ENCODE peak calls at places on chromosomes 16 and 17, in six cellular contexts. H, F, Y, G, U and W are unnamed samples. For H3K4me1, the result is how much of the 10 kb centered on the place peaks cover.

GRCh38 chr16:86012221-86012620 is 113.3 kb downstream of the IRF8 start:
- DNase-seq in Y (no peak), F (no peak), U (no peak), G (no peak), H (no peak), W (no peak)

GRCh38 chr16:66020061-66020460 is 346.4 kb upstream of the CDH5 start:
- DNase-seq in F (no peak), G (no peak), H (no peak), Y (no peak), U (no peak), W (no peak)

GRCh38 chr17:66960623-66961022 is 3.9 kb upstream of the CACNG4 start:
- DNase-seq in F (no peak), U (no peak), Y (no peak), H (no peak), G (no peak), W (no peak)

GRCh38 chr17:19531780-19532501 is 1.7 kb upstream of the SLC47A1 start:
- DNase-seq in Y (no peak), H (no peak), F (no peak), U (no peak), G (no peak), W (no peak)

GRCh38 chr17:64095144-64095882 is 34.6 kb downstream of the ERN1 start:
- DNase-seq in F (no peak), H (no peak), Y (no peak), U (no peak), G (no peak), W (no peak)

GRCh38 chr17:60134396-60135159 is 15.2 kb upstream of the CA4 start:
- DNase-seq in F (no peak), Y (no peak), H (peak), U (peak), G (no peak), W (peak)

GRCh38 chr16:56931253-56931768 is 631 bp upstream of the HERPUD1 start:
- DNase-seq in U (no peak), G (no peak), Y (no peak), F (no peak), H (peak), W (no peak)

GRCh38 chr17:13560935-13561334 is 40.8 kb downstream of the HS3ST3A1 start:
- DNase-seq in Y (no peak), F (no peak), H (no peak), U (no peak), G (no peak), W (no peak)

GRCh38 chr17:81322271-81323082 is 27.4 kb upstream of the SLC38A10 start:
- DNase-seq in H (no peak), Y (no peak), F (peak), U (no peak), G (no peak), W (no peak)

GRCh38 chr16:85785927-85786326 is 13.4 kb downstream of the EMC8 start:
- DNase-seq in U (no peak), G (no peak), F (no peak), H (no peak), Y (no peak), W (no peak)

GRCh38 chr16:4231886-4232285 is 10.0 kb downstream of the SRL start:
- DNase-seq in G (no peak), H (no peak), U (no peak), F (no peak), Y (no peak), W (no peak)

GRCh38 chr17:64398330-64398729 is 7.7 kb upstream of the PECAM1 start:
- DNase-seq in Y (no peak), H (no peak), G (no peak), U (no peak), F (peak), W (peak)

GRCh38 chr16:51326131-51326856 is 175.2 kb upstream of the SALL1 start:
- DNase-seq in U (no peak), G (no peak), Y (no peak), F (no peak), H (no peak), W (no peak)

GRCh38 chr17:41918392-41919164 is at the start of gene ACLY:
- DNase-seq in F (peak), U (peak), H (peak), Y (peak), G (peak), W (peak)

GRCh38 chr16:89823087-89823823 is 5.0 kb upstream of the SPIRE2 start:
- DNase-seq in H (no peak), Y (no peak), U (no peak), G (no peak), F (no peak), W (no peak)

GRCh38 chr17:28001149-28001548 is 41.3 kb upstream of the NLK start:
- DNase-seq in U (no peak), Y (no peak), F (no peak), H (no peak), G (no peak), W (no peak)

GRCh38 chr16:79419148-79419547 is 181.4 kb downstream of the MAF start:
- DNase-seq in U (no peak), H (no peak), F (no peak), G (no peak), Y (no peak), W (no peak)
- H3K27ac ChIP-seq in U (no peak), H (no peak), F (no peak), G (no peak), Y (no peak), W (no peak)

GRCh38 chr17:44769647-44770084 is 10.9 kb downstream of the ADAM11 start:
- DNase-seq in F (no peak), G (no peak), Y (no peak), U (no peak), H (no peak), W (no peak)

GRCh38 chr17:44768505-44769142 is 9.8 kb downstream of the ADAM11 start:
- DNase-seq in G (no peak), U (no peak), Y (no peak), H (no peak), F (no peak), W (no peak)

GRCh38 chr17:44772308-44773024 is 13.7 kb downstream of the ADAM11 start:
- DNase-seq in G (no peak), F (no peak), Y (no peak), H (no peak), U (no peak), W (no peak)

GRCh38 chr17:44769230-44769629 is 10.4 kb downstream of the ADAM11 start:
- DNase-seq in U (no peak), H (no peak), Y (no peak), G (no peak), F (no peak), W (no peak)

DNA sequence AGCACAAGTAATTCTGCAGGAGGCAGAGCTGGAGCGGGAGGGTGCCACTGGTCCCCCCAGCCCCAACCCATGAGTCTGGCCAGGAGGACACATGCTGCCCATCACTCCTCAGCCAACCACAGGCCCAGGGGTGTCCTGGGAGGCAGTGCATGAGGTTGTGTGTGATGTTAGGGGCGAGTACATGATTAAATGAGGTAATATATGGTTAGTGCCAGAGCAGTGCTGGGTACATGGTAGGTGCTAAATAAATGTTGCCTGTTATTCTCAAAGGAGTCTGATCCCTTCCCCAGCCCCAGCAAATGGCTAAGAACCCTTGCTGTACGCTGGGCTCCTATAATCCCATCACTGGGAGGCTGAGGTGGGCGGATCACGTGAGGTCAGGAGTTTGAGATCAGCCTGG is 11.7 kb downstream of the ADAM11 start:
- DNase-seq in H (no peak), F (no peak), G (no peak), Y (no peak), U (no peak), W (no peak)
- H3K4me1 ChIP-seq in H (under half), F (under half), G (under half), Y (under half), U (under half), W (under half)

GRCh38 chr17:40364906-40365305 is 369 bp upstream of the GJD3 start:
- DNase-seq in G (no peak), F (no peak), U (peak), H (no peak), Y (no peak), W (no peak)
- H3K4me3 ChIP-seq in G (no peak), F (no peak), U (no peak), H (no peak), Y (no peak), W (no peak)

GRCh38 chr16:15874745-15875314 is 13.6 kb downstream of the CEP20 start:
- DNase-seq in F (peak), H (peak), U (no peak), Y (peak), G (no peak), W (peak)
- H3K27ac ChIP-seq in F (no peak), H (no peak), U (peak), Y (peak), G (peak), W (no peak)

GRCh38 chr17:40115101-40115436 is 6.7 kb upstream of the MSL1 start:
- DNase-seq in U (no peak), F (no peak), G (no peak), Y (no peak), H (no peak), W (no peak)

GRCh38 chr17:40112718-40113109 is 9.1 kb upstream of the MSL1 start:
- DNase-seq in U (no peak), Y (no peak), F (no peak), G (no peak), H (peak), W (no peak)

GRCh38 chr17:40112191-40112590 is 9.6 kb upstream of the MSL1 start:
- DNase-seq in F (no peak), Y (no peak), G (no peak), H (no peak), U (no peak), W (no peak)

GRCh38 chr17:40113110-40113960 is 8.4 kb upstream of the MSL1 start:
- DNase-seq in G (peak), F (peak), H (peak), U (peak), Y (peak), W (peak)

GRCh38 chr17:40113961-40114272 is 7.9 kb upstream of the MSL1 start:
- DNase-seq in F (no peak), H (no peak), U (no peak), G (no peak), Y (no peak), W (no peak)
- H3K4me1 ChIP-seq in F (under half), H (half or more), U (under half), G (half or more), Y (under half), W (under half)

GRCh38 chr16:81517630-81518438 is 73.2 kb downstream of the CMIP start:
- DNase-seq in Y (no peak), U (no peak), H (no peak), G (no peak), F (no peak), W (no peak)
- H3K4me3 ChIP-seq in Y (no peak), U (no peak), H (no peak), G (no peak), F (no peak), W (no peak)

GRCh38 chr16:29738514-29738913 is 7.3 kb downstream of the C16orf54 start:
- DNase-seq in Y (no peak), H (no peak), G (no peak), U (no peak), F (peak), W (peak)
- H3K27ac ChIP-seq in Y (no peak), H (no peak), G (no peak), U (no peak), F (peak), W (peak)